ENCODE peak calls at places on chromosomes 11 and 22, in six cellular contexts. F is HFF-Myc, Z is suprapubic skin, W is AG09309, E is IMR-90, T is GM20000. V is an unnamed sample.

GRCh38 chr11:71988050-71988449 is 10.7 kb upstream of the IL18BP start:
- DNase-seq in F (peak), Z (no peak), W (peak), E (peak), T (no peak), V (no peak)

GRCh38 chr22:49768961-49769690 is 58.5 kb downstream of the BRD1 start:
- DNase-seq in F (no peak), Z (peak), W (no peak), E (peak), T (no peak), V (no peak)

GRCh38 chr11:35864131-35864530 is 79.7 kb upstream of the LDLRAD3 start:
- DNase-seq in F (no peak), Z (no peak), W (no peak), E (no peak), T (no peak), V (no peak)

GRCh38 chr11:78078218-78079167 is 1.2 kb downstream of the NDUFC2 start:
- DNase-seq in F (no peak), Z (no peak), W (no peak), E (no peak), T (no peak), V (no peak)

GRCh38 chr22:37075822-37076433 is 24.4 kb downstream of the KCTD17 start:
- DNase-seq in F (no peak), Z (no peak), W (no peak), E (no peak), T (no peak), V (no peak)

GRCh38 chr11:17985517-17985916 is 27.3 kb downstream of the SERGEF start:
- DNase-seq in F (no peak), Z (no peak), W (no peak), E (peak), T (no peak), V (no peak)

GRCh38 chr22:32771761-32772160 is 29.7 kb upstream of the TIMP3 start:
- DNase-seq in F (no peak), Z (no peak), W (no peak), E (no peak), T (no peak), V (no peak)

GRCh38 chr11:68471360-68472340 is 11.1 kb downstream of the PPP6R3 start:
- DNase-seq in F (no peak), Z (no peak), W (peak), E (peak), T (peak), V (no peak)

GRCh38 chr11:1540074-1540473 is 32.0 kb downstream of the DUSP8 start:
- DNase-seq in F (no peak), Z (no peak), W (no peak), E (no peak), T (no peak), V (no peak)

GRCh38 chr11:71185411-71185810 is 67.0 kb downstream of the SHANK2 start:
- DNase-seq in F (no peak), Z (peak), W (no peak), E (no peak), T (no peak), V (no peak)

GRCh38 chr11:13776134-13776815 is 107.8 kb downstream of the FAR1 start:
- DNase-seq in F (no peak), Z (no peak), W (no peak), E (no peak), T (no peak), V (no peak)

GRCh38 chr22:27801197-27801615 is 350 bp downstream of the MN1 start:
- DNase-seq in F (no peak), Z (no peak), W (no peak), E (peak), T (peak), V (no peak)

GRCh38 chr11:100863080-100863581 is 176.0 kb downstream of the ARHGAP42 start:
- DNase-seq in F (peak), Z (no peak), W (peak), E (peak), T (no peak), V (no peak)

GRCh38 chr11:77379253-77379652 is 77.8 kb upstream of the GDPD4 start:
- DNase-seq in F (no peak), Z (no peak), W (no peak), E (peak), T (no peak), V (no peak)

GRCh38 chr11:46003647-46004046 is 81.2 kb downstream of the LARGE2 start:
- DNase-seq in F (no peak), Z (no peak), W (no peak), E (peak), T (no peak), V (no peak)

GRCh38 chr11:2526808-2527381 is 82.1 kb downstream of the KCNQ1 start:
- DNase-seq in F (no peak), Z (peak), W (no peak), E (no peak), T (peak), V (peak)

GRCh38 chr11:96779030-96779429 is 389.2 kb downstream of the JRKL start:
- DNase-seq in F (no peak), Z (no peak), W (no peak), E (no peak), T (no peak), V (no peak)

GRCh38 chr11:121140369-121140768 is 39.3 kb downstream of the TECTA start:
- DNase-seq in F (no peak), Z (no peak), W (no peak), E (no peak), T (no peak), V (no peak)

GRCh38 chr11:34305095-34305692 is 52.6 kb downstream of the ABTB2 start:
- DNase-seq in F (peak), Z (no peak), W (no peak), E (peak), T (no peak), V (no peak)

GRCh38 chr11:123404626-123405025 is 25.4 kb upstream of the GRAMD1B start:
- DNase-seq in F (no peak), Z (no peak), W (no peak), E (no peak), T (no peak), V (no peak)

DNA sequence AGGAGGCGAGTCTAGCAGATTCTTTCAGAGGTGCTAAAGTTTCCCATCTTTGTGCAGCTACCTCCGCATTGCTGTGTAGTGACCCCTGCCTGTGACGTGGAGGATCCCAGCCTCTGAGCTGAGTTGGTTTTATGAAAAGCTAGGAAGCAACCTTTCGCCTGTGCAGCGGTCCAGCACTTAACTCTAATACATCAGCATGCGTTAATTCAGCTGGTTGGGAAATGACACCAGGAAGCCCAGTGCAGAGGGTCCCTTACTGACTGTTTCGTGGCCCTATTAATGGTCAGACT is 8.9 kb upstream of the SAMM50 start:
- DNase-seq in F (no peak), Z (no peak), W (no peak), E (no peak), T (no peak), V (no peak)
- TF ChIP-seq CTCF in F (no peak), Z (no peak), W (no peak), E (no peak), T (no peak), V (no peak)

DNA sequence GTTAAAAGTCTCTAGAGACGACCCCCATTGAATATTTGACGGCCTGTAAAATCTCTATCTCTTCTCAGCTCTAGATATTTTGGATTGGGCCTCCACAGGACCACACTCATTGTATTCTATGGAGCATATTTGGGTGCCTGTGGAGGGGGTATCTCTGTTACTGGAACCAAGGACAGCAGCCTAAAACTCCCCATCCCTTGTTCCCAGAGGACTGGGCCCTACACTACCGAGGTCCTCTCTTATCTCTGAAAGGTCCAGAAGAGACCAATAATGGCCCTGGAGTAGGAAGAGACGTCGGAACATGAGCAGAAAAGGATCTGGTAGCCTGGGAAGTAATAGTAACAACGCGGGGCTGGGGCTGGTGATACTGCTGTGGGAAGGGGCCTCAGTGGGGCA is 542 bp downstream of the HPS4 start:
- DNase-seq in F (no peak), Z (no peak), W (no peak), E (no peak), T (no peak), V (no peak)
- TF ChIP-seq CTCF in F (no peak), Z (no peak), W (no peak), E (no peak), T (no peak), V (no peak)

GRCh38 chr11:58957922-58958321 is 18.6 kb downstream of the GLYATL1 start:
- DNase-seq in F (no peak), Z (no peak), W (no peak), E (no peak), T (peak), V (no peak)

GRCh38 chr11:58963551-58964075 is 24.3 kb downstream of the GLYATL1 start:
- DNase-seq in F (peak), Z (no peak), W (peak), E (peak), T (no peak), V (no peak)

GRCh38 chr11:58958500-58958899 is 19.2 kb downstream of the GLYATL1 start:
- DNase-seq in F (no peak), Z (no peak), W (no peak), E (no peak), T (peak), V (no peak)
- TF ChIP-seq CTCF in F (peak), Z (no peak), W (peak), E (peak), T (peak), V (peak)

GRCh38 chr11:29612423-29612822 is 404.4 kb downstream of the KCNA4 start:
- DNase-seq in F (no peak), Z (no peak), W (no peak), E (no peak), T (no peak), V (no peak)

DNA sequence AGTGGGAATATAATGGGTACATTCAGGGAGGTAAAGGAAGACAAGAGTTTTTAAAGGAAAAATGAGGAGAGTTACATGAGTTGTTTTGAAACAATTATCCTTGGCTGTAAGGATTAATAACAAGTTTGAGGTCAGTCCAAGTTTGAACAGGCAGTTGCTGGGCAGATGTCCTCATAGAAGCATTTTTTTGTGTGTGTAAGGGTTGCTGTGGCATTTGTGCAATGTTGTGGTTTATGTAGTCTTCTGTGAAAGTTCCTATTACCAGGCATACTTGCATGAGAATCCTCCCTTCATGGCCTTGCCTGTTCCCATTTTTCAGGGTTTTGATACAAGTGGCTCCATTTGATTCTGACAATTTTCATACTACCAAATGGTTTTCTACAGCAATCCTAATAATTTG is 400.2 kb downstream of the KCNA4 start:
- DNase-seq in F (no peak), Z (no peak), W (no peak), E (no peak), T (no peak), V (no peak)
- TF ChIP-seq CTCF in F (no peak), Z (no peak), W (no peak), E (no peak), T (no peak), V (no peak)

DNA sequence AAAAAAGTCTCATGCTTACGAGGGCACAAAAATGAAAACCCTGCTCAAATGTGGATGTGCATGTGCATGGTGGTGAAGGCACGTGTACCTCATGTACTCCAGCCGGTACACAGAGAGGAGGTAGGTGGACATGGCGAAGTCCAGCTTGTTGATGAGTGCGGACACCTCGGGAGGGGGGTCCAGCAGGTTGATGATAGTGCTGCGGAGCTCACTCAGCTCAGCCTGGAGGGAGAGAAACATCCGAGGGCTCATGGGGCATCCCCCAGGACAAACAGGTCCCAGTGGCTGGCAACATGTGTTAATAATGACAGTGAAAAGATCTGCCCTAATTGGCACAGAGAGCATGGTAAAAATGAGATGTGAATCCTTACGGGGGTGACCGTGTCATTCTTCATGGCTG is 9.2 kb upstream of the SERPIND1 start:
- DNase-seq in F (no peak), Z (no peak), W (no peak), E (no peak), T (no peak), V (no peak)
- TF ChIP-seq CTCF in F (no peak), Z (no peak), W (no peak), E (no peak), T (no peak), V (no peak)

GRCh38 chr22:30635273-30636225 is at the start of gene SLC35E4:
- DNase-seq in F (peak), Z (peak), W (peak), E (peak), T (peak), V (peak)
- TF ChIP-seq CTCF in F (peak), Z (peak), W (peak), E (peak), T (no peak), V (peak)

DNA sequence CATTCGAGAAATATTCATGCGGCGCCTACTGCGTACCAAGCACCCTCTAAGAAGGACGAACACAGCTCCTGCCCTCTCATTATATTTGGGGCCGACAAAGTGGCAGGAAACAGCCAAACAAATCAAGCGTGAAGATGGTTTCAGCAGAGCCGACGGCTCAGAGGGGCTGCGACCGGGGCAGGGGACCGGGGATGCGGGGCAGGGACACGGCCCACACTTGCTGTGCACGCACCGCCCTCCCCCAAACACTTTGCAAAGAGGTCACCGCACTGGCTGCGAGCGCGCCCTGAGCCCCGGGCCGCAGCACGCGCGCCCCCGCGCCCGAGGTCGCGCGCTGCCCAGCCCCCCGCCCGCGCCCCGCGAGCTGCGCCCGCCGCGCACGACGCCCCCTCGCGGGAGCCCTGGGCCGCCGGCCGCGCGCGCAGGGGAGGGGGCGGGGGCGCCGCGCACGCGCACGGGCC is 255 bp upstream of the SYNGR1 start:
- DNase-seq in F (no peak), Z (no peak), W (no peak), E (no peak), T (peak), V (no peak)
- TF ChIP-seq CTCF in F (no peak), Z (no peak), W (no peak), E (no peak), T (peak), V (no peak)

GRCh38 chr11:8196749-8197148 is 27.9 kb upstream of the RIC3 start:
- DNase-seq in F (no peak), Z (no peak), W (no peak), E (no peak), T (no peak), V (no peak)

GRCh38 chr11:8192016-8192895 is 23.4 kb upstream of the RIC3 start:
- DNase-seq in F (peak), Z (no peak), W (peak), E (peak), T (peak), V (peak)

DNA sequence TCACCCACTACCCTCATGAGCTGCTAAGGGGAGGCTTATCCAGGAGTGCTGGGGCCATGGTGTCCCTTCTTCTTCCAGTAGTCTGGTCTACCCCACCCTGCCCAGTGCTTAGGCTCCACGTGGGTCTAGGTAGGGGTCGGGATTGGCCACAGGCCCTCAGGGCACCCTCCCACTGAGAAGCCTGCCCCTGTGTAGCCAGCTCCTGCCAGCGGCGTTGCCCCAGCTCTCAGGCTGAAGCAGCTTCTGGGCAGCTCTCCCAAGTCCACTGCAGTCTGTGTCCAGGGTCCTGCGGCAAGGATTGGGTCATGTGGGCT is 24.0 kb upstream of the RIC3 start:
- DNase-seq in F (no peak), Z (no peak), W (no peak), E (no peak), T (no peak), V (no peak)
- TF ChIP-seq CTCF in F (no peak), Z (no peak), W (no peak), E (no peak), T (no peak), V (no peak)

GRCh38 chr22:26674211-26675190 is 17.1 kb downstream of the MIAT start:
- DNase-seq in F (no peak), Z (no peak), W (no peak), E (no peak), T (peak), V (no peak)
- TF ChIP-seq CTCF in F (no peak), Z (no peak), W (no peak), E (no peak), T (no peak), V (no peak)

V was measured in type B pancreatic cell.